ENCODE peak calls at places on chromosomes 3 and 15, in six cellular contexts. T, F, E, B, S and C are unnamed samples.

GRCh38 chr3:134333522-134334181 is 40.6 kb downstream of the AMOTL2 start:
- DNase-seq in T (no peak), F (no peak), E (no peak), B (peak; percentile 84), S (peak; percentile 61), C (no peak)

GRCh38 chr15:76342382-76343201 is 6.0 kb downstream of the ISL2 start:
- DNase-seq in T (no peak), F (no peak), E (no peak), B (no peak), S (no peak), C (no peak)

GRCh38 chr15:25059698-25060471 is 105.1 kb downstream of the SNRPN start:
- DNase-seq in T (no peak), F (no peak), E (peak; percentile 4), B (no peak), S (no peak), C (no peak)

GRCh38 chr3:32454111-32454510 is 48.5 kb downstream of the CMTM6 start:
- DNase-seq in T (no peak), F (no peak), E (no peak), B (no peak), S (no peak), C (no peak)

GRCh38 chr3:159818399-159818798 is 170.2 kb upstream of the IL12A start:
- DNase-seq in T (peak; percentile 57), F (peak; percentile 42), E (peak; percentile 23), B (no peak), S (no peak), C (no peak)

GRCh38 chr15:77370580-77370979 is 49.3 kb downstream of the PEAK1 start:
- DNase-seq in T (no peak), F (no peak), E (no peak), B (peak; percentile 11), S (no peak), C (no peak)

GRCh38 chr3:24498391-24498790 is 3.7 kb upstream of the THRB start:
- DNase-seq in T (no peak), F (no peak), E (no peak), B (no peak), S (no peak), C (no peak)

GRCh38 chr15:45690581-45691260 is 55.9 kb downstream of the SQOR start:
- DNase-seq in T (no peak), F (no peak), E (no peak), B (no peak), S (no peak), C (no peak)

GRCh38 chr3:15646924-15647511 is 45.5 kb downstream of the BTD start:
- DNase-seq in T (peak; percentile 33), F (peak; percentile 81), E (peak; percentile 76), B (peak; percentile 100), S (peak; percentile 58), C (peak; percentile 96)

GRCh38 chr15:98676586-98677270 is 28.4 kb downstream of the IGF1R start:
- DNase-seq in T (no peak), F (no peak), E (peak; percentile 55), B (no peak), S (no peak), C (no peak)

GRCh38 chr3:170759511-170760173 is 110.4 kb downstream of the RPL22L1 start:
- DNase-seq in T (no peak), F (no peak), E (no peak), B (no peak), S (no peak), C (no peak)

GRCh38 chr3:37803726-37804469 is 57.8 kb upstream of the CTDSPL start:
- DNase-seq in T (no peak), F (no peak), E (no peak), B (no peak), S (no peak), C (no peak)

GRCh38 chr15:67884514-67885225 is 44.8 kb upstream of the RNU6-1 start:
- DNase-seq in T (peak; percentile 87), F (peak; percentile 89), E (peak; percentile 86), B (peak; percentile 76), S (peak; percentile 62), C (peak; percentile 7)

GRCh38 chr15:40046721-40047412 is 7.9 kb upstream of the SRP14 start:
- DNase-seq in T (no peak), F (no peak), E (no peak), B (peak; percentile 86), S (no peak), C (no peak)

GRCh38 chr15:32956006-32956405 is 238.2 kb downstream of the GREM1 start:
- DNase-seq in T (no peak), F (no peak), E (no peak), B (peak; percentile 90), S (no peak), C (peak; percentile 88)

GRCh38 chr3:87792532-87793321 is 266.1 kb downstream of the CGGBP1 start:
- DNase-seq in T (no peak), F (no peak), E (no peak), B (peak; percentile 0), S (no peak), C (no peak)

GRCh38 chr3:104402902-104403301 is 963.8 kb upstream of the ALCAM start:
- DNase-seq in T (no peak), F (no peak), E (no peak), B (no peak), S (no peak), C (no peak)

GRCh38 chr3:39541917-39542329 is 74.4 kb downstream of the MOBP start:
- DNase-seq in T (no peak), F (no peak), E (peak; percentile 12), B (peak; percentile 15), S (no peak), C (no peak)

GRCh38 chr3:38397320-38397719 is 50.7 kb downstream of the XYLB start:
- DNase-seq in T (peak; percentile 24), F (no peak), E (peak; percentile 18), B (peak; percentile 27), S (no peak), C (peak; percentile 0)

GRCh38 chr3:182618085-182618732 is 175.1 kb upstream of the ATP11B start:
- DNase-seq in T (no peak), F (no peak), E (no peak), B (peak; percentile 46), S (no peak), C (no peak)

GRCh38 chr3:106824856-106825255 is 552.4 kb upstream of the CCDC54 start:
- DNase-seq in T (no peak), F (no peak), E (no peak), B (peak; percentile 83), S (no peak), C (no peak)

GRCh38 chr15:25469377-25469776 is 30.6 kb upstream of the UBE3A start:
- DNase-seq in T (no peak), F (no peak), E (peak; percentile 33), B (peak; percentile 3), S (no peak), C (no peak)

GRCh38 chr3:152296990-152297389 is 28.3 kb downstream of the MBNL1 start:
- DNase-seq in T (no peak), F (no peak), E (no peak), B (peak; percentile 48), S (no peak), C (no peak)

GRCh38 chr3:12452361-12453330 is 31.6 kb upstream of the TSEN2 start:
- DNase-seq in T (no peak), F (no peak), E (no peak), B (no peak), S (no peak), C (no peak)

GRCh38 chr3:71142440-71143161 is 440.9 kb downstream of the FOXP1 start:
- DNase-seq in T (no peak), F (no peak), E (no peak), B (no peak), S (no peak), C (no peak)

GRCh38 chr3:71144525-71145253 is 438.8 kb downstream of the FOXP1 start:
- DNase-seq in T (no peak), F (no peak), E (no peak), B (peak; percentile 60), S (no peak), C (no peak)

GRCh38 chr3:71145954-71146353 is 437.6 kb downstream of the FOXP1 start:
- DNase-seq in T (no peak), F (no peak), E (no peak), B (no peak), S (no peak), C (no peak)

GRCh38 chr3:71140477-71140876 is 443.1 kb downstream of the FOXP1 start:
- DNase-seq in T (no peak), F (no peak), E (no peak), B (no peak), S (no peak), C (no peak)

DNA sequence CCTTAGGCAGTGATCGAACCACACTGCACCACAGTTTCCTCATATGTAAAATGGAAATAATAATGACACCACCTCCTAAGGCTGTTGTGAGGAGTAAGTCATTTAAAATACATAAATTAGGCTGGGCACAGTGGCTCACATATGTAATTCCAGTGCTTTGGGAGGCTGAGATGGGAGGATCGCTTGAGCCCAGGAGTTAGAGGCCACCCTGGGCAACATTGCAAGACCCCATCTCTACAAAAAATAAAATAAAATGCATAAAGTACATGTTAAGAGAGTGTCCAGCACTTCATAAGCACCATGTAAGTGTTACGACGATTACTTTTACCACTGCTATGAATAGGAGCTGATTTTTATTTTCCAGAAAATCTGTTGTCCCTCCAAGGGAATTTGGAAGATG is 440.0 kb downstream of the FOXP1 start:
- DNase-seq in T (no peak), F (no peak), E (no peak), B (no peak), S (no peak), C (no peak)
- TF ChIP-seq CTCF in T (no peak), F (no peak), E (no peak), B (no peak), S (no peak), C (no peak)

GRCh38 chr3:47664519-47664918 is 85.9 kb upstream of the CSPG5 start:
- DNase-seq in T (no peak), F (no peak), E (no peak), B (peak; percentile 41), S (no peak), C (no peak)
- TF ChIP-seq CTCF in T (peak; percentile 17), F (peak; percentile 6), E (peak; percentile 12), B (peak; percentile 29), S (no peak), C (peak; percentile 17)

GRCh38 chr3:98213276-98213675 is 46.8 kb downstream of the OR5H15 start:
- DNase-seq in T (no peak), F (no peak), E (no peak), B (no peak), S (no peak), C (no peak)

DNA sequence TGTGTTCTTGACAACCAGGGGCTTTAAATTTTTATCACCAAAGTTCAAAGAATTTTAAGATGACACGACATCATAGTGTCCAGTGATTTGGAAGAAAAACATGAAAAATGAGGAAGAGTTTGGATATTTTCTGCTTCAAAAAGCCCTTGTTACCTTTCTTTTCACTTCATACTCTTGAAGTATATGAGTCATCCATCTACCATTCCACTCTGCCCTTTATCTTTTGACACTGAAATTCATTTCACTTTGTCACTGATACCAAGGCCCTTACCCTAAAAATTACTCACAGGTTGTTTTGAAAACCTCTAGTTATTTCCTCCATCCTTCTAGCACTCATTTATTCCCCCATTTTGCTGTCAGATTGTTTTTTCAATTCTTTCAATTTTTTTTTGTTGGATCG is 42.7 kb downstream of the OR5H15 start:
- DNase-seq in T (no peak), F (no peak), E (no peak), B (no peak), S (no peak), C (no peak)
- TF ChIP-seq CTCF in T (no peak), F (no peak), E (no peak), B (no peak), S (no peak), C (no peak)

DNA sequence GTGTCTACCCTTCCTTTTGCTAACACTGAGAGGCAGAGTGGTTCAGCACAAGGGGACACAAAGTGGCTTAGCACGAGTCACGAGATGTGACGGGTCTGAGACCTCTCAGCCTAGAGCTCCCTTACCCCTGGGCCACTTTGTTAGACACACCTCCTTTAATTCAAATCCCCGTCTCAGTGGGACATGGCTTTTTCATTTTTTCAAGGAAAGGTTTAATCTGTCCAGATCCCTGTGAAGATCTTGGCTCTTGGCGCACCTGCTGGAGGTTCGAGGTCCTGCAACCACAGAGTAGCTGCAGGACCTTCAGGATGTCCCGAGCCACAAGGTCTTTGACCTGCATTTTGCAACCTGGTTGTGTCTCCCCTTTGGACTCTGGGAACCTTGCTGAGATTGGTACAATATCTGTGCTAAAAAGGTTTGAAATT is 52.0 kb downstream of the LPP start:
- DNase-seq in T (no peak), F (no peak), E (no peak), B (no peak), S (no peak), C (no peak)
- TF ChIP-seq CTCF in T (peak; percentile 26), F (no peak), E (no peak), B (peak; percentile 6), S (peak; percentile 15), C (no peak)